ENCODE peak calls at places on chromosome 19, in ten cellular contexts. One of them, this sample, is unnamed.

GRCh38 chr19:55113570-55114039 is 3.8 kb downstream of the PPP1R12C start:
- DNase-seq in psoas muscle: peak
- DNase-seq in CD4-positive, alpha-beta memory T cell: no peak
- DNase-seq in endodermal cell: peak
- DNase-seq in astrocyte: peak
- DNase-seq in cardiac muscle cell: peak
- DNase-seq in astrocyte of the spinal cord: peak
- DNase-seq in GM12878: no peak
- DNase-seq in bronchial epithelial cell: no peak
- DNase-seq in foreskin fibroblast: peak
- DNase-seq in this sample: no peak

GRCh38 chr19:17755977-17756670 is 4.8 kb downstream of the FCHO1 start:
- DNase-seq in psoas muscle: no peak
- DNase-seq in CD4-positive, alpha-beta memory T cell: no peak
- DNase-seq in endodermal cell: peak
- DNase-seq in astrocyte: peak
- DNase-seq in cardiac muscle cell: peak
- DNase-seq in astrocyte of the spinal cord: peak
- DNase-seq in GM12878: peak
- DNase-seq in bronchial epithelial cell: no peak
- DNase-seq in foreskin fibroblast: peak
- DNase-seq in this sample: peak

GRCh38 chr19:23906835-23907234 is 7.9 kb upstream of the ZNF726 start:
- DNase-seq in psoas muscle: no peak
- DNase-seq in CD4-positive, alpha-beta memory T cell: no peak
- DNase-seq in endodermal cell: no peak
- DNase-seq in astrocyte: no peak
- DNase-seq in cardiac muscle cell: no peak
- DNase-seq in astrocyte of the spinal cord: no peak
- DNase-seq in GM12878: no peak
- DNase-seq in bronchial epithelial cell: no peak
- DNase-seq in foreskin fibroblast: no peak
- DNase-seq in this sample: no peak

GRCh38 chr19:11581740-11582139 is 4.3 kb upstream of the ACP5 start:
- DNase-seq in psoas muscle: no peak
- DNase-seq in CD4-positive, alpha-beta memory T cell: peak
- DNase-seq in endodermal cell: no peak
- DNase-seq in astrocyte: peak
- DNase-seq in cardiac muscle cell: no peak
- DNase-seq in astrocyte of the spinal cord: no peak
- DNase-seq in GM12878: peak
- DNase-seq in bronchial epithelial cell: no peak
- DNase-seq in foreskin fibroblast: peak
- DNase-seq in this sample: peak

GRCh38 chr19:47475460-47475859 is 3.8 kb upstream of the SLC8A2 start:
- DNase-seq in psoas muscle: peak
- DNase-seq in CD4-positive, alpha-beta memory T cell: no peak
- DNase-seq in endodermal cell: no peak
- DNase-seq in astrocyte: no peak
- DNase-seq in cardiac muscle cell: no peak
- DNase-seq in astrocyte of the spinal cord: no peak
- DNase-seq in GM12878: no peak
- DNase-seq in bronchial epithelial cell: no peak
- DNase-seq in foreskin fibroblast: no peak
- DNase-seq in this sample: no peak

GRCh38 chr19:56476671-56477428 is at the start of gene ZNF667:
- DNase-seq in psoas muscle: no peak
- DNase-seq in CD4-positive, alpha-beta memory T cell: peak
- DNase-seq in endodermal cell: no peak
- DNase-seq in astrocyte: peak
- DNase-seq in cardiac muscle cell: peak
- DNase-seq in astrocyte of the spinal cord: peak
- DNase-seq in GM12878: no peak
- DNase-seq in bronchial epithelial cell: peak
- DNase-seq in foreskin fibroblast: peak
- DNase-seq in this sample: no peak

GRCh38 chr19:47226426-47227346 is 4.3 kb downstream of the BBC3 start:
- DNase-seq in psoas muscle: peak
- DNase-seq in CD4-positive, alpha-beta memory T cell: no peak
- DNase-seq in endodermal cell: no peak
- DNase-seq in astrocyte: peak
- DNase-seq in cardiac muscle cell: peak
- DNase-seq in astrocyte of the spinal cord: peak
- DNase-seq in GM12878: peak
- DNase-seq in bronchial epithelial cell: no peak
- DNase-seq in foreskin fibroblast: peak
- DNase-seq in this sample: peak

GRCh38 chr19:19185853-19186728 is 5.9 kb downstream of the BORCS8 start:
- DNase-seq in psoas muscle: no peak
- DNase-seq in CD4-positive, alpha-beta memory T cell: peak
- DNase-seq in endodermal cell: peak
- DNase-seq in astrocyte: peak
- DNase-seq in cardiac muscle cell: peak
- DNase-seq in astrocyte of the spinal cord: no peak
- DNase-seq in GM12878: no peak
- DNase-seq in bronchial epithelial cell: peak
- DNase-seq in foreskin fibroblast: peak
- DNase-seq in this sample: peak

GRCh38 chr19:6677924-6678689 is 8.1 kb upstream of the TNFSF14 start:
- DNase-seq in psoas muscle: no peak
- DNase-seq in CD4-positive, alpha-beta memory T cell: no peak
- DNase-seq in endodermal cell: peak
- DNase-seq in astrocyte: no peak
- DNase-seq in cardiac muscle cell: no peak
- DNase-seq in astrocyte of the spinal cord: no peak
- DNase-seq in GM12878: no peak
- DNase-seq in bronchial epithelial cell: no peak
- DNase-seq in foreskin fibroblast: no peak
- DNase-seq in this sample: no peak

GRCh38 chr19:19139876-19140229 is 1.6 kb upstream of the TMEM161A start:
- DNase-seq in psoas muscle: no peak
- DNase-seq in CD4-positive, alpha-beta memory T cell: no peak
- DNase-seq in endodermal cell: no peak
- DNase-seq in astrocyte: no peak
- DNase-seq in cardiac muscle cell: no peak
- DNase-seq in astrocyte of the spinal cord: no peak
- DNase-seq in GM12878: no peak
- DNase-seq in bronchial epithelial cell: no peak
- DNase-seq in foreskin fibroblast: no peak
- DNase-seq in this sample: no peak

GRCh38 chr19:27966390-27966816 is 1246.5 kb downstream of the UQCRFS1 start:
- DNase-seq in psoas muscle: no peak
- DNase-seq in CD4-positive, alpha-beta memory T cell: peak
- DNase-seq in endodermal cell: no peak
- DNase-seq in astrocyte: no peak
- DNase-seq in cardiac muscle cell: no peak
- DNase-seq in astrocyte of the spinal cord: peak
- DNase-seq in GM12878: no peak
- DNase-seq in bronchial epithelial cell: peak
- DNase-seq in foreskin fibroblast: peak
- DNase-seq in this sample: no peak

GRCh38 chr19:49427855-49428546 is 2.8 kb downstream of the GFY start:
- DNase-seq in psoas muscle: no peak
- DNase-seq in CD4-positive, alpha-beta memory T cell: no peak
- DNase-seq in endodermal cell: peak
- DNase-seq in astrocyte: no peak
- DNase-seq in cardiac muscle cell: no peak
- DNase-seq in astrocyte of the spinal cord: no peak
- DNase-seq in GM12878: no peak
- DNase-seq in bronchial epithelial cell: no peak
- DNase-seq in foreskin fibroblast: peak
- DNase-seq in this sample: no peak

GRCh38 chr19:41934849-41935374 is 6.7 kb upstream of the ERFL start:
- DNase-seq in psoas muscle: peak
- DNase-seq in CD4-positive, alpha-beta memory T cell: peak
- DNase-seq in endodermal cell: peak
- DNase-seq in astrocyte: no peak
- DNase-seq in cardiac muscle cell: peak
- DNase-seq in astrocyte of the spinal cord: peak
- DNase-seq in GM12878: no peak
- DNase-seq in bronchial epithelial cell: no peak
- DNase-seq in foreskin fibroblast: peak
- DNase-seq in this sample: peak

GRCh38 chr19:17751103-17751911 is at the start of gene FCHO1:
- DNase-seq in psoas muscle: peak
- DNase-seq in CD4-positive, alpha-beta memory T cell: peak
- DNase-seq in endodermal cell: no peak
- DNase-seq in astrocyte: no peak
- DNase-seq in cardiac muscle cell: no peak
- DNase-seq in astrocyte of the spinal cord: no peak
- DNase-seq in GM12878: peak
- DNase-seq in bronchial epithelial cell: no peak
- DNase-seq in foreskin fibroblast: no peak
- DNase-seq in this sample: no peak

DNA sequence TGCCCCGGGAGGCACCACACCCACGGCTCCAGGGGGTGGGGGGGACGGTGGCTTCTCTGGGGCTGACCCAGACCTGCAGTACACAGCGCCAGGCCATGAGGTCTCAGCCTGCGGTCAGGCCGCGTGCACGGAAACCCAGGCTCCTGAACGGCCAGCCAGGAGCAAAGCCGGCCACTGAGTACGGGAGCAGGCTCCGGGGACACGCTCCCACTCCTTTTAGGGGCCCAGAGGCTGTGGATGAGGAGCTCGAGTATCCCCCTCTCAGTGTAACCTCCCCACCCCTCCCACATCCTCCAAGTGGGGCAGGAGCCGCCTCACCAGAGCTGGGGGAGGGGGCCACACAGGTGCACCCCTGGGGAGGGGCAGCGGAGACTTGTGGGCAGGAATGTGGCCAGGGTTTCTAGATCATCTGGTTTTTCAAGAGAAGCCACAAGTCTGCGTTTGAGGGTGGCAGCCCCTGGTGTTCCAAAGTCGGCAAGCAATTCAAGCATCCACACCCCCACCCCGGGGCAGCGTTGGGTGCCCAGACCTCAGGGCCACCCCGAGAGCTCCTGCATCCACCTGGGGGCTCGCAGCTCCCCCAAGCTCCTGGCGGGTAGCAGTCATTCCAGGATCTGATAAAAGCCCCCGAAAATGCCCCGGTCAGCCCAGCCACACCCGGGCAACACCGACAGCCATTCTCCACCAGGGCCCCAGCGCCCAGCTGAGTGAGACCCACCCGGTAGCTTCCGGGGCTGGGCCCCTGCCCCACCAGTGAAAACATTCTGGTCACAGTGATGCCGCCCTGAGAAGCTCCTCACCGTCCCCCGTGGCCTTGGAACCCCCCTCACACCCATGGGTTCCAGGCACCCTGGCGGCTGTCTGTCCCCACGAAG is 6.1 kb downstream of the SBNO2 start:
- DNase-seq in psoas muscle: peak
- DNase-seq in CD4-positive, alpha-beta memory T cell: no peak
- DNase-seq in endodermal cell: no peak
- DNase-seq in astrocyte: no peak
- DNase-seq in cardiac muscle cell: no peak
- DNase-seq in astrocyte of the spinal cord: no peak
- DNase-seq in GM12878: no peak
- DNase-seq in bronchial epithelial cell: no peak
- DNase-seq in foreskin fibroblast: no peak
- DNase-seq in this sample: no peak
- H3K4me3 ChIP-seq in psoas muscle: peak
- H3K4me3 ChIP-seq in CD4-positive, alpha-beta memory T cell: no peak
- H3K4me3 ChIP-seq in endodermal cell: no peak
- H3K4me3 ChIP-seq in astrocyte: no peak
- H3K4me3 ChIP-seq in cardiac muscle cell: no peak
- H3K4me3 ChIP-seq in astrocyte of the spinal cord: no peak
- H3K4me3 ChIP-seq in GM12878: no peak
- H3K4me3 ChIP-seq in bronchial epithelial cell: peak
- H3K4me3 ChIP-seq in foreskin fibroblast: no peak
- H3K4me3 ChIP-seq in this sample: peak

DNA sequence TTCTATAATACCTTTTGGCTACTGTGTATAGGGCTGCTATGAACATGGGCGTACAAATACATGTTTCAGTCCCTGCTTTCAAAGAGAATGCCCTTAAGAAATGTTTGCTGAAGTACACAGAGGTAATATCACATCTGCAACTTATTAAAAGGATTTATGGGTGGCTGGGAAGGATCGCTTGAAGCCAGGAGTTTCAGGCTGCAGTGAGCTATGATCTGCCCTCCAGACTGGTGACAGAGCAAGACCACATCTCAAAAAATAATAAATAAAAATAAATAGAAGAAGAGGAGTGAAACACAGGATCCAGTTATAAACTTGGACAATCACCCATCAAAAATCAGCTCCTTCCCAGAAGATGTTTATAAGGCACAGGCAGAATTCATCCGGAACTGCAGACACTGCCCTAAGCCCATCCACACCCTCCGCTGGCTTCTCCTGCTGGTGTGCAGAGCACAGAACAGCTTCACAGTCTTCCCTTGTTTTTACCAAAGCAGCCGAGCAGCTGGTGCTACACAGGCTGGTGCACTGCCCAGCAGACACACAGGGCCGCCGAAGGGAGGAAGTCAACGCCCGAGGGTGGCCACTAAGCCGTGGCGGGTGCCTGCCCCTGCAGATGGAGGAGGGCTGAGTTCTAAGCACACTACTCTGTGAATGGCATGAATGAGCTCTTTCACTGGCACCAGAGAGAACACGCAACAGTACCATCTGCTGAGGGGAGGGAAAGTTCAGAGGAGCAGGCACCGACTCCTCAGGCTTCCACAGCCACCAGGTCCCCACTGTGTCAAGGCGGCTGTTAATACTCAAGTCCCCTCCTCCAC is 44.0 kb downstream of the BRD4 start:
- DNase-seq in psoas muscle: no peak
- DNase-seq in CD4-positive, alpha-beta memory T cell: no peak
- DNase-seq in endodermal cell: no peak
- DNase-seq in astrocyte: no peak
- DNase-seq in cardiac muscle cell: no peak
- DNase-seq in astrocyte of the spinal cord: peak
- DNase-seq in GM12878: no peak
- DNase-seq in bronchial epithelial cell: no peak
- DNase-seq in foreskin fibroblast: peak
- DNase-seq in this sample: peak
- H3K4me3 ChIP-seq in psoas muscle: peak
- H3K4me3 ChIP-seq in CD4-positive, alpha-beta memory T cell: no peak
- H3K4me3 ChIP-seq in endodermal cell: no peak
- H3K4me3 ChIP-seq in astrocyte: no peak
- H3K4me3 ChIP-seq in cardiac muscle cell: no peak
- H3K4me3 ChIP-seq in astrocyte of the spinal cord: no peak
- H3K4me3 ChIP-seq in GM12878: peak
- H3K4me3 ChIP-seq in bronchial epithelial cell: no peak
- H3K4me3 ChIP-seq in foreskin fibroblast: no peak
- H3K4me3 ChIP-seq in this sample: no peak

GRCh38 chr19:34135401-34135800 is 36.9 kb upstream of the LSM14A start:
- DNase-seq in psoas muscle: no peak
- DNase-seq in CD4-positive, alpha-beta memory T cell: no peak
- DNase-seq in endodermal cell: no peak
- DNase-seq in astrocyte: no peak
- DNase-seq in cardiac muscle cell: no peak
- DNase-seq in astrocyte of the spinal cord: no peak
- DNase-seq in GM12878: no peak
- DNase-seq in bronchial epithelial cell: no peak
- DNase-seq in foreskin fibroblast: no peak
- DNase-seq in this sample: no peak
- H3K4me3 ChIP-seq in psoas muscle: peak
- H3K4me3 ChIP-seq in CD4-positive, alpha-beta memory T cell: no peak
- H3K4me3 ChIP-seq in endodermal cell: peak
- H3K4me3 ChIP-seq in astrocyte: no peak
- H3K4me3 ChIP-seq in cardiac muscle cell: no peak
- H3K4me3 ChIP-seq in astrocyte of the spinal cord: no peak
- H3K4me3 ChIP-seq in GM12878: no peak
- H3K4me3 ChIP-seq in bronchial epithelial cell: no peak
- H3K4me3 ChIP-seq in foreskin fibroblast: peak
- H3K4me3 ChIP-seq in this sample: no peak

GRCh38 chr19:52114691-52115090 is 19.1 kb upstream of the ZNF841 start:
- DNase-seq in psoas muscle: no peak
- DNase-seq in CD4-positive, alpha-beta memory T cell: no peak
- DNase-seq in endodermal cell: no peak
- DNase-seq in astrocyte: no peak
- DNase-seq in cardiac muscle cell: no peak
- DNase-seq in astrocyte of the spinal cord: no peak
- DNase-seq in GM12878: no peak
- DNase-seq in bronchial epithelial cell: no peak
- DNase-seq in foreskin fibroblast: no peak
- DNase-seq in this sample: no peak
- H3K4me3 ChIP-seq in psoas muscle: no peak
- H3K4me3 ChIP-seq in CD4-positive, alpha-beta memory T cell: peak
- H3K4me3 ChIP-seq in endodermal cell: peak
- H3K4me3 ChIP-seq in astrocyte: no peak
- H3K4me3 ChIP-seq in cardiac muscle cell: no peak
- H3K4me3 ChIP-seq in astrocyte of the spinal cord: no peak
- H3K4me3 ChIP-seq in GM12878: no peak
- H3K4me3 ChIP-seq in bronchial epithelial cell: no peak
- H3K4me3 ChIP-seq in foreskin fibroblast: no peak
- H3K4me3 ChIP-seq in this sample: no peak

This sample was measured in MG63.